ENCODE peak calls at places on chromosomes 4 and X, in four cellular contexts. P is HepG2, L is HCT116, W is K562. X is an unnamed sample.

GRCh38 chr4:123405212-123405856 is 8.7 kb downstream of the SPRY1 start:
- DNase-seq in P (no peak), L (no peak), W (no peak), X (no peak)

GRCh38 chr4:185142911-185143595 is at the start of gene SLC25A4:
- DNase-seq in P (peak), L (peak), W (peak), X (no peak)

GRCh38 chrX:41457618-41458192 is 10.6 kb downstream of the NYX start:
- DNase-seq in P (no peak), L (no peak), W (no peak), X (no peak)

GRCh38 chr4:12712648-12713339 is 771.3 kb downstream of the RAB28 start:
- DNase-seq in P (no peak), L (no peak), W (no peak), X (no peak)

GRCh38 chr4:118942465-118942864 is 53.8 kb downstream of the SYNPO2 start:
- DNase-seq in P (no peak), L (no peak), W (no peak), X (no peak)

GRCh38 chrX:72316408-72317079 is 10.8 kb upstream of the CITED1 start:
- DNase-seq in P (no peak), L (no peak), W (no peak), X (no peak)

GRCh38 chr4:158079661-158080060 is 93.2 kb downstream of the GASK1B start:
- DNase-seq in P (no peak), L (no peak), W (no peak), X (no peak)

GRCh38 chr4:121243476-121243875 is 79.4 kb upstream of the TNIP3 start:
- DNase-seq in P (no peak), L (no peak), W (no peak), X (no peak)

GRCh38 chrX:2898861-2899512 is 30.2 kb downstream of the ARSD start:
- DNase-seq in P (peak), L (no peak), W (no peak), X (no peak)

GRCh38 chr4:8583655-8584025 is 3.4 kb downstream of the GPR78 start:
- DNase-seq in P (no peak), L (no peak), W (no peak), X (no peak)

GRCh38 chrX:131213400-131213799 is 75.7 kb downstream of the IGSF1 start:
- DNase-seq in P (no peak), L (no peak), W (no peak), X (no peak)

GRCh38 chr4:21512351-21512750 is 436.2 kb downstream of the KCNIP4 start:
- DNase-seq in P (no peak), L (peak), W (no peak), X (no peak)

GRCh38 chr4:89110541-89110985 is 770 bp upstream of the TIGD2 start:
- DNase-seq in P (no peak), L (no peak), W (peak), X (no peak)

GRCh38 chrX:22135171-22135711 is 103.1 kb downstream of the PHEX start:
- DNase-seq in P (no peak), L (no peak), W (no peak), X (no peak)

GRCh38 chrX:100830547-100830946 is 10.4 kb downstream of the CSTF2 start:
- DNase-seq in P (no peak), L (no peak), W (no peak), X (no peak)

GRCh38 chrX:140572724-140573123 is 67.9 kb upstream of the SOX3 start:
- DNase-seq in P (peak), L (no peak), W (peak), X (peak)

GRCh38 chr4:128565565-128566186 is 243.8 kb upstream of the JADE1 start:
- DNase-seq in P (peak), L (peak), W (no peak), X (no peak)

GRCh38 chr4:41991916-41992767 is 1.8 kb downstream of the SLC30A9 start:
- DNase-seq in P (peak), L (no peak), W (no peak), X (no peak)

GRCh38 chr4:185730387-185730786 is 81.6 kb downstream of the SORBS2 start:
- DNase-seq in P (no peak), L (no peak), W (peak), X (no peak)

GRCh38 chr4:113756005-113756410 is 5.5 kb downstream of the CAMK2D start:
- DNase-seq in P (peak), L (no peak), W (no peak), X (no peak)

GRCh38 chrX:42739258-42739657 is 38.7 kb downstream of the PPP1R2C start:
- DNase-seq in P (no peak), L (no peak), W (no peak), X (no peak)

GRCh38 chr4:101885574-101885973 is 95.0 kb downstream of the BANK1 start:
- DNase-seq in P (peak), L (no peak), W (no peak), X (no peak)

GRCh38 chr4:165404080-165404479 is 25.3 kb downstream of the CPE start:
- DNase-seq in P (no peak), L (no peak), W (no peak), X (no peak)

GRCh38 chr4:154779362-154779947 is 1.6 kb upstream of the RBM46 start:
- DNase-seq in P (peak), L (peak), W (no peak), X (no peak)

GRCh38 chrX:7146703-7147430 is 645 bp upstream of the STS start:
- DNase-seq in P (no peak), L (no peak), W (peak), X (no peak)

GRCh38 chrX:48681539-48682183 is 1.9 kb upstream of the WAS start:
- DNase-seq in P (no peak), L (no peak), W (no peak), X (no peak)

GRCh38 chr4:61549356-61549755 is 349.2 kb downstream of the ADGRL3 start:
- DNase-seq in P (no peak), L (no peak), W (no peak), X (no peak)

GRCh38 chr4:166622425-166622977 is 611.8 kb downstream of the SPOCK3 start:
- DNase-seq in P (no peak), L (no peak), W (no peak), X (no peak)

GRCh38 chr4:72390409-72390808 is 178.6 kb downstream of the ADAMTS3 start:
- DNase-seq in P (no peak), L (no peak), W (no peak), X (no peak)

GRCh38 chr4:61837395-61837794 is 637.3 kb downstream of the ADGRL3 start:
- DNase-seq in P (no peak), L (no peak), W (no peak), X (no peak)

GRCh38 chrX:106894392-106894909 is 8.7 kb downstream of the RIPPLY1 start:
- DNase-seq in P (peak), L (peak), W (peak), X (peak)

GRCh38 chr4:185227131-185227551 is 17.7 kb downstream of the SNX25 start:
- DNase-seq in P (peak), L (no peak), W (no peak), X (no peak)

GRCh38 chr4:157678478-157678877 is 457.9 kb downstream of the GRIA2 start:
- DNase-seq in P (no peak), L (no peak), W (no peak), X (no peak)

GRCh38 chr4:140158234-140159030 is 4.4 kb upstream of the MAML3 start:
- DNase-seq in P (no peak), L (no peak), W (no peak), X (no peak)

GRCh38 chr4:54517793-54518444 is 139.8 kb upstream of the KIT start:
- DNase-seq in P (no peak), L (no peak), W (no peak), X (no peak)

GRCh38 chr4:145179201-145179860 is 1.1 kb downstream of the OTUD4 start:
- DNase-seq in P (peak), L (peak), W (peak), X (no peak)

GRCh38 chrX:118976599-118977340 is 2.4 kb downstream of the LONRF3 start:
- DNase-seq in P (no peak), L (no peak), W (peak), X (no peak)

GRCh38 chr4:171717231-171717720 is 95.9 kb upstream of the GALNTL6 start:
- DNase-seq in P (no peak), L (no peak), W (no peak), X (no peak)

GRCh38 chrX:97854071-97854470 is 970.4 kb downstream of the RPA4 start:
- DNase-seq in P (no peak), L (no peak), W (no peak), X (no peak)

DNA sequence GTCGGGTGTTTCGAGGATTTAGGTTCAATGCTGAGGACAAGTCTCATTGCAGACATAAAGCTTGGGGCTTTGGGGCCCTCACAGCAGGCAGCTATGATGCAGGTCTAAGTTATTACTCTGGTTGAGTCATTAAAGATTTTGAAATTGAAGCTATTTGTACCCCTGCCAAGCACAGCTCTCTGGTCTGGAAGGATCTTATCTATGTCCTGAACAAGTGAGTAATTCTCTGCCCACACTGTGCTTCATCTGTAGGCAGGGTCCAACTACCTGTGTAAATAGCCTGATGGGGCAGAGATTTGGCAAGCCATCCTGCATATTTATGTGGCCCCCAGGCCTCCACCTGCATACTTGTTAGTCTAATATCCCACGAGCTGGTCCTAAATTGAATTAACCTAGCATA is 41.4 kb upstream of the MAGEA4 start:
- DNase-seq in P (peak), L (peak), W (no peak), X (no peak)
- TF ChIP-seq TCF7L2 in P (no peak), L (no peak), W (no peak), X (no peak)

DNA sequence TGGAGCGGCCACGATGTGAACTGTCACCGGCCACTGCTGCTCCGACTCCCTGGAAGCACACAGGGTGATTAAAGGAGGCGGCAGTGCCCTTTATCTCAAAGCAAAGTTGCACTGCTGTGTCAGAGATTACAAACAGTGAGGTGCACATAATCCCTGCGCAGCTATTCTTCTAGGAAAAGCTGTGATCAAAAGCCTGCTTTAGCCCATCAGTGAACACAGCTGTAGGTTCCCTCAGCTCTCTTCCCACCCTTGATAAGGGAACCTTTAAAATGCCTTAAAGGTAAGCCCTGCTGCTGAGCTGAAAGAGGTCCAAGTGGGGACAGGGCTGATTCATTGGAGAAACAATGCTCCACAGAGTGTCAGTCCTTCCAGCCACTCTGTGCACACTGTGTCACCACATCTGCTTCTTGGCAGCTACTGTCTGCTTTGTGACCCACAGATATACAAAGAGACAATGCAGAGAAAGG is 127.6 kb downstream of the EIF4E start:
- DNase-seq in P (no peak), L (no peak), W (no peak), X (no peak)
- H3K27ac ChIP-seq in P (no peak), L (no peak), W (no peak), X (no peak)

GRCh38 chr4:111398906-111399330 is 746.3 kb upstream of the FAM241A start:
- DNase-seq in P (no peak), L (no peak), W (no peak), X (no peak)
- TF ChIP-seq TCF7L2 in P (no peak), L (no peak), W (no peak), X (no peak)

DNA sequence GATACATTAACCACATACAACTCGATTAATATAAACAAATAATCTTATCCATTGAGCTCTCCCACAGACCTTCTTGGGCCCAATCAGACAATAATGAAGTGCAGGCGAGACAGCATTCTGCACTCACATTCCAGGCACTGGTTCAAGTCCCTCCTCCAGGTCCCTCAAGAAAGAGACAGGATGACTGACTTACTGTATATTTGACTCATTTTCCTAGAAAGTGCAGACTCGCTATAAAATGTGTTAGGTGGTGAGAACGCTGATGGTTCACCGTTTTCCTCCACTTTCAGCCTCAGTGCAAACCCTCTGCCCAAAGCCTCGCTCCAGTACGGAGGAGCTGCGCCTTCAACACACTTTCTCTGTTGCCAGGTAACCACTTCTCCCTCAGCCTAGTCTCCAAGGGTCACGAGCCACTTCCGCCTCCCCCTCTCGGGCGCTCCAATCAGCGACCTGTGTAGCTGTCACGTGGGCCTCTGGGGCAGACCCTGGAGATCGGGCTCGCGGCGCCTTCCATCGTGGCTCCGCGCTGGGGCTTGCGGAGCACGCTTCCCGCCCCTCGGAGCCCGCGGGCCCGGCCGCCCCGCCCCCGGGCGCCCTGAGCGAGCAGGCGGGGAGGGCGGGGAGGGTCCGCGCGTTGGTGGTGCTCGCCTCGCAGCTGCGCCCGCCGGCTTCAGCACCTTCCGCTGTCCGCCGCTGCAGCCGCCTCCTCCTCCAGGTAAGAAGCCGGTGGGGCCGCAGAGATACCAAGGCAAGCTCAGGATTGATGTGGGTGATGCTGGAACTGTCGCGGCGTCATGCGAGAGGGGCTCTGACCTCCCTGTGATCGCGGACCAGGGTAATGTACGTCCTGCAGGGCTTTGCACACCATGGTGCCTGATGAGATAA is at the start of gene WDR17:
- DNase-seq in P (no peak), L (no peak), W (peak), X (peak)
- H3K27ac ChIP-seq in P (no peak), L (no peak), W (no peak), X (no peak)

GRCh38 chr4:168259096-168259495 is 59.5 kb downstream of the DDX60 start:
- DNase-seq in P (no peak), L (no peak), W (no peak), X (no peak)
- TF ChIP-seq TCF7L2 in P (no peak), L (no peak), W (no peak), X (no peak)

GRCh38 chr4:2754848-2755820 is 1.0 kb downstream of the TNIP2 start:
- DNase-seq in P (no peak), L (no peak), W (no peak), X (no peak)
- H3K27ac ChIP-seq in P (peak), L (peak), W (peak), X (peak)

GRCh38 chr4:68074397-68074796 is 55.3 kb downstream of the TMPRSS11F start:
- DNase-seq in P (no peak), L (no peak), W (no peak), X (no peak)

GRCh38 chr4:68079918-68080317 is 49.8 kb downstream of the TMPRSS11F start:
- DNase-seq in P (no peak), L (no peak), W (no peak), X (no peak)

GRCh38 chr4:68077737-68078136 is 51.9 kb downstream of the TMPRSS11F start:
- DNase-seq in P (no peak), L (no peak), W (no peak), X (no peak)

GRCh38 chr4:68077301-68077700 is 52.4 kb downstream of the TMPRSS11F start:
- DNase-seq in P (no peak), L (no peak), W (no peak), X (no peak)

DNA sequence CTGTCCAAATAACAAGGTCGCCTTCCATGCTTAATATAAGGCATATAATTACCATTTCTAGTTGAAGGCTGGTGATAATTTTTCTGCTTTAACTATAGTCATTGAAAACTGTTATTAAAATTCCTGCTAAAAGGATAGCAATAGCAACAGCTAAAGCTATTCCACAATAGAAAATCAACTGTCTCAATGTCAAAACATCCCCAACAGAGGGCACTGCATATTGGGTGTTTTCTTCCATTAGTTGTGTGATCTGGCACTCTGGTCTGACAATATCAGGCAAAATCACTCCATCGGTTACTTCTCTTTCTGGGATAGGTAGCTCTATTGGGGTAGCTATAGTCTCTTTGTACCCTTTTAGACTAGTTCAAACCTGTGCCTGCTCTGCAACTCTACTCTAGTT is 53.5 kb downstream of the TMPRSS11F start:
- DNase-seq in P (no peak), L (no peak), W (no peak), X (no peak)
- TF ChIP-seq TCF7L2 in P (no peak), L (no peak), W (no peak), X (no peak)

DNA sequence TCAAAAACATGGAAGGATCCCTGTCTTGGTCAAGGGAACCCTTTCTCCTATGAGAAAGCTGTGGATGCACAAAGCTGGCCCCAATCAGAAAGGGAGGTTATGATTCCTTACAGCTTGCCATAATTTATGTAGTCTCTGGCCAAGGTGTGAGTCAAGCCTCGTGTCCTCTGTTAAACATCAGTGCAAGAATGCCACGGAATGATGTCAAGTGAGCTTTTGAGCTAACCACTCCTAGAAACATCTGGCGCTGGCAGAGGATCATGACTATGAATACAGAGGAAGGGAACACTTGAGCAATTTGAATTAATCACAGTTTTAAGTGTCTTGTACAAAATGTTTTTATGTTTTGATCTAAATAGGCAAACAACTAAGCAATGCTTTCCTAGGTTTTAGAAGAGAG is 51.5 kb upstream of the RAP2C start:
- DNase-seq in P (no peak), L (no peak), W (no peak), X (no peak)
- H3K27ac ChIP-seq in P (no peak), L (no peak), W (no peak), X (no peak)

DNA sequence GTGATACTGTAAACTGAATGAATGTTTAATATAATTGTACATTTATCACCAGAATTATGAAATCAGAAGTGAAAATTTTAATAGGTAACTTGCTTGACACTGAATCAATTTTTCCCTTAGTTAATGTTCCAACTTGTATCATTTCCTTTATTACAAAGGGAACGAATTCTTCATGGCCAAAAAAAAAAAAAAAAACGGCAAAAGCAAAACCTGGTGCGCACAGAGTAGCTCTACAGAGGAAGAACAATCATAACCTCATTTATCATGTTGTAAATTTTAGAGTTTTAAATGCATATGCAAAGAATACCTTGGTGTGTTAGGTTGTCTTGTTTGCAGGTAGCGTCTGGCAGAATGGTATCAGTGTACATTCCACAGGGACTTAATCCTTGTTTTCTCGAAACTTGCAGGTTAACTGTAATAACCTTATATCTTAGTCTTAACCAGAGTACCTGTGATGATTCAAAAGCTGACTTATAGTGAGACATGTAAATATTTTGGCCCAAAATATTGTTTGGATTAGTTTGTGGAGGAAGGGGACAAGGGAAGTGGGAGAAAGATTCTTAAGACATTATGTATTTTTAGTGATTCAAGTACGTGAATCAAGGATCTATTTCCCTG is 70.0 kb downstream of the NPNT start:
- DNase-seq in P (no peak), L (no peak), W (no peak), X (no peak)
- TF ChIP-seq TCF7L2 in P (no peak), L (no peak), W (no peak), X (no peak)

GRCh38 chrX:25011589-25012432 is 4.0 kb downstream of the ARX start:
- DNase-seq in P (no peak), L (no peak), W (no peak), X (no peak)
- H3K27ac ChIP-seq in P (no peak), L (no peak), W (no peak), X (no peak)

X was measured in Panc1.